ENCODE peak calls at places on chromosomes 12 and 14, in eight cellular contexts. B is esophagus squamous epithelium, Q is heart left ventricle, P is endothelial cell of umbilical vein, F is IMR-90, H is stomach, A is right lobe of liver, W is uterus. R is an unnamed sample.

GRCh38 chr12:27652174-27652763 is 44.0 kb upstream of the REP15 start:
- DNase-seq in B (no peak), Q (peak; percentile 56), P (peak; percentile 86), F (peak; percentile 84), H (peak; percentile 44), A (no peak), W (peak; percentile 35), R (peak; percentile 41)

GRCh38 chr12:132205271-132206092 is 61.2 kb downstream of the NOC4L start:
- DNase-seq in B (no peak), Q (no peak), P (no peak), F (no peak), H (no peak), A (no peak), W (no peak), R (no peak)

GRCh38 chr12:57850924-57851323 is 4.4 kb upstream of the CTDSP2 start:
- DNase-seq in B (no peak), Q (no peak), P (no peak), F (no peak), H (no peak), A (no peak), W (no peak), R (no peak)

GRCh38 chr12:123062682-123063426 is 82.4 kb downstream of the ARL6IP4 start:
- DNase-seq in B (no peak), Q (peak; percentile 49), P (peak; percentile 31), F (peak; percentile 69), H (peak; percentile 47), A (peak; percentile 70), W (no peak), R (peak; percentile 56)

GRCh38 chr12:24931666-24932405 is 17.1 kb downstream of the BCAT1 start:
- DNase-seq in B (no peak), Q (no peak), P (peak; percentile 53), F (peak; percentile 43), H (no peak), A (no peak), W (no peak), R (no peak)

GRCh38 chr12:38904932-38905479 is 385 bp downstream of the CPNE8 start:
- DNase-seq in B (peak; percentile 48), Q (peak; percentile 89), P (peak; percentile 64), F (no peak), H (peak; percentile 64), A (peak; percentile 96), W (peak; percentile 79), R (peak; percentile 79)

GRCh38 chr12:2876431-2877046 is 435 bp downstream of the FOXM1 start:
- DNase-seq in B (no peak), Q (no peak), P (no peak), F (no peak), H (no peak), A (no peak), W (no peak), R (no peak)

GRCh38 chr12:52023182-52023975 is 16.6 kb downstream of the TAMALIN start:
- DNase-seq in B (no peak), Q (peak; percentile 88), P (peak; percentile 89), F (peak; percentile 56), H (peak; percentile 93), A (peak; percentile 93), W (peak; percentile 87), R (peak; percentile 77)

GRCh38 chr12:8905546-8905945 is 8.8 kb upstream of the PHC1 start:
- DNase-seq in B (no peak), Q (no peak), P (no peak), F (no peak), H (no peak), A (no peak), W (no peak), R (no peak)

GRCh38 chr14:73238941-73239340 is 1.6 kb downstream of the PAPLN start:
- DNase-seq in B (no peak), Q (no peak), P (no peak), F (no peak), H (no peak), A (peak; percentile 44), W (no peak), R (no peak)

GRCh38 chr12:13044859-13045384 is 741 bp downstream of the FAM234B start:
- DNase-seq in B (no peak), Q (no peak), P (peak; percentile 47), F (no peak), H (no peak), A (no peak), W (no peak), R (no peak)

GRCh38 chr14:33834101-33834955 is 116.5 kb downstream of the EGLN3 start:
- DNase-seq in B (no peak), Q (no peak), P (no peak), F (no peak), H (peak; percentile 43), A (no peak), W (no peak), R (no peak)

GRCh38 chr14:68663385-68664076 is 129.3 kb downstream of the ZFP36L1 start:
- DNase-seq in B (no peak), Q (no peak), P (no peak), F (peak; percentile 91), H (no peak), A (no peak), W (peak; percentile 48), R (no peak)

GRCh38 chr12:92905811-92906554 is 23.1 kb downstream of the EEA1 start:
- DNase-seq in B (no peak), Q (no peak), P (no peak), F (peak; percentile 36), H (no peak), A (no peak), W (no peak), R (no peak)

GRCh38 chr12:13234045-13234641 is 37.6 kb downstream of the EMP1 start:
- DNase-seq in B (no peak), Q (peak; percentile 40), P (peak; percentile 77), F (peak; percentile 70), H (peak; percentile 37), A (no peak), W (peak; percentile 44), R (no peak)

GRCh38 chr14:26128931-26129674 is 468.7 kb downstream of the NOVA1 start:
- DNase-seq in B (no peak), Q (no peak), P (peak; percentile 87), F (no peak), H (no peak), A (no peak), W (no peak), R (no peak)

GRCh38 chr12:43206396-43206795 is 345.6 kb downstream of the ADAMTS20 start:
- DNase-seq in B (no peak), Q (no peak), P (no peak), F (peak; percentile 70), H (no peak), A (no peak), W (no peak), R (no peak)

GRCh38 chr12:27319848-27320247 is 12.8 kb upstream of the BMAL2 start:
- DNase-seq in B (no peak), Q (no peak), P (no peak), F (no peak), H (no peak), A (no peak), W (no peak), R (no peak)

GRCh38 chr14:49995162-49995561 is 102.3 kb downstream of the ARF6 start:
- DNase-seq in B (no peak), Q (no peak), P (no peak), F (peak; percentile 39), H (no peak), A (no peak), W (no peak), R (no peak)

GRCh38 chr12:42144424-42145196 is at the start of gene GXYLT1:
- DNase-seq in B (peak; percentile 63), Q (peak; percentile 95), P (peak; percentile 95), F (peak; percentile 91), H (peak; percentile 94), A (peak; percentile 97), W (peak; percentile 89), R (peak; percentile 90)
- TF ChIP-seq POLR2A in B (peak; percentile 74), Q (peak; percentile 86), P (peak; percentile 54), F (peak; percentile 39), H (no peak), A (peak; percentile 91), W (peak; percentile 57), R (peak; percentile 86)

DNA sequence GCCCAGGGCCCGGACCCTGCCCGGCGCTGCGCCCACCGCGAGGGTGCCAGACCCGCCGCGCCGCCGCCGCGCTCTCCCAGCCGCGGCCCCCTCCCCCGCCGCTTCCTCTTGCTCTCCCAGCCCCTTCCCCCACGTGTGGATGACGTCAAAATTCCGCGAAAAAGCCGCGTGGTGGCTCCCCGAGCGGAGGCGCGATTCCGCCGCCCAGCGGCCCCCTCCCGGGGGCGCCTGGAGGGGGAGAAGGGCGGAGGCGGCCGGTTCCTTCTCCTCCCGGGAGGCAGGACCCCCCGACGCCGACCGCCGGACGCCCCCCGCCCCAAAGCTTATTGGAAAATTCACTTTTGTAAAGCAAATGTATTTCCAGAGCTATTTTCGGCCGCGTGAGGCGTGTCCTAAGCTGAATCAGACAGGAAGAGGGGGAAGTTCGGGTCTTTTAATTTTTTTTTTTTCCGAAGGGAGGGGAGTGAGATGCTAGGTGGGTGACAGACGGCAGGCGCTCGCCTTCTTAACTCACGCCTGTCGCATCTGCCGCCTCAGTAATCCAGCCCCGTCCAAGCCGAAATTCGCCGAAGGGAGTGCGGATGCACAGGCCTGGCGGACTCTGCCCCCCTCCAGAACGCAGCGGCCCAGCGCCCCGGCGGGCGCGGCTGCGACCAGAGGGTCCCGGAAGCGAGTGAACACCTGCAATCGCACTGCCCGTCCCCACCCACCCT is 4.1 kb upstream of the CCND2 start:
- DNase-seq in B (no peak), Q (peak; percentile 93), P (peak; percentile 65), F (peak; percentile 29), H (peak; percentile 68), A (peak; percentile 84), W (peak; percentile 89), R (peak; percentile 46)
- H3K4me3 ChIP-seq in B (peak overlapping the region; percentile 94), Q (peak overlapping the region; percentile 92), P (peak overlapping the region; percentile 31), F (peak overlapping the region; percentile 23), H (peak overlapping the region; percentile 60), A (peak overlapping the region; percentile 37), W (peak overlapping the region; percentile 91), R (peak overlapping the region; percentile 70)

GRCh38 chr12:76084277-76085158 is at the start of gene NAP1L1:
- DNase-seq in B (peak; percentile 92), Q (peak; percentile 99), P (peak; percentile 97), F (peak; percentile 98), H (peak; percentile 97), A (peak; percentile 99), W (peak; percentile 97), R (peak; percentile 97)

GRCh38 chr12:76081909-76082308 is 2.6 kb downstream of the NAP1L1 start:
- DNase-seq in B (no peak), Q (no peak), P (no peak), F (no peak), H (no peak), A (no peak), W (no peak), R (no peak)

GRCh38 chr12:76083761-76084276 is 666 bp downstream of the NAP1L1 start:
- DNase-seq in B (no peak), Q (peak; percentile 81), P (peak; percentile 83), F (peak; percentile 62), H (peak; percentile 49), A (peak; percentile 75), W (peak; percentile 69), R (peak; percentile 48)

GRCh38 chr12:76083246-76083735 is 1.2 kb downstream of the NAP1L1 start:
- DNase-seq in B (no peak), Q (no peak), P (peak; percentile 18), F (no peak), H (no peak), A (no peak), W (no peak), R (no peak)

GRCh38 chr12:76085159-76085868 is 829 bp upstream of the NAP1L1 start:
- DNase-seq in B (no peak), Q (no peak), P (peak; percentile 67), F (peak; percentile 77), H (no peak), A (no peak), W (no peak), R (no peak)
- H3K4me1 ChIP-seq in B (peaks cover 49% of the 10 kb centered on the region), Q (peaks cover 21% of the 10 kb centered on the region), P (peaks cover 37% of the 10 kb centered on the region), F (no peaks in the 10 kb centered on the region), H (peaks cover 15% of the 10 kb centered on the region), A (no peaks in the 10 kb centered on the region), W (no peaks in the 10 kb centered on the region), R (peaks cover 27% of the 10 kb centered on the region)

GRCh38 chr14:69779088-69779487 is 12.1 kb downstream of the SRSF5 start:
- DNase-seq in B (no peak), Q (no peak), P (no peak), F (no peak), H (no peak), A (no peak), W (no peak), R (no peak)
- TF ChIP-seq POLR2A in B (no peak), Q (no peak), P (no peak), F (no peak), H (no peak), A (no peak), W (no peak), R (no peak)